ENCODE peak calls at places on chromosomes 6 and 20, in four cellular contexts. One of them, this sample, is unnamed.

GRCh38 chr6:100461273-100461919 is 3.3 kb downstream of the SIM1 start:
- DNase-seq in SK-N-SH: no peak
- DNase-seq in K562: no peak
- DNase-seq in HepG2: no peak
- DNase-seq in this sample: no peak

GRCh38 chr6:4656106-4656505 is 120.1 kb upstream of the CDYL start:
- DNase-seq in SK-N-SH: no peak
- DNase-seq in K562: no peak
- DNase-seq in HepG2: no peak
- DNase-seq in this sample: no peak

GRCh38 chr20:20083796-20084195 is 31.5 kb downstream of the CFAP61 start:
- DNase-seq in SK-N-SH: peak; percentile 31
- DNase-seq in K562: peak; percentile 6
- DNase-seq in HepG2: peak; percentile 52
- DNase-seq in this sample: peak; percentile 20

GRCh38 chr20:19897891-19898290 is 119.3 kb upstream of the NAA20 start:
- DNase-seq in SK-N-SH: no peak
- DNase-seq in K562: no peak
- DNase-seq in HepG2: no peak
- DNase-seq in this sample: no peak

GRCh38 chr6:141521440-141521839 is 611.3 kb upstream of the GJE1 start:
- DNase-seq in SK-N-SH: no peak
- DNase-seq in K562: no peak
- DNase-seq in HepG2: no peak
- DNase-seq in this sample: peak; percentile 34

GRCh38 chr20:6746901-6747609 is 20.4 kb upstream of the BMP2 start:
- DNase-seq in SK-N-SH: no peak
- DNase-seq in K562: no peak
- DNase-seq in HepG2: peak; percentile 25
- DNase-seq in this sample: peak; percentile 28

GRCh38 chr20:32808438-32808837 is 11.3 kb upstream of the MAPRE1 start:
- DNase-seq in SK-N-SH: no peak
- DNase-seq in K562: no peak
- DNase-seq in HepG2: no peak
- DNase-seq in this sample: no peak

GRCh38 chr6:113067612-113068262 is 720.6 kb downstream of the RFPL4B start:
- DNase-seq in SK-N-SH: no peak
- DNase-seq in K562: no peak
- DNase-seq in HepG2: no peak
- DNase-seq in this sample: peak; percentile 62

GRCh38 chr20:63126876-63127699 is 88.8 kb downstream of the YTHDF1 start:
- DNase-seq in SK-N-SH: no peak
- DNase-seq in K562: no peak
- DNase-seq in HepG2: no peak
- DNase-seq in this sample: no peak

GRCh38 chr6:25346064-25346463 is 66.9 kb downstream of the CARMIL1 start:
- DNase-seq in SK-N-SH: no peak
- DNase-seq in K562: no peak
- DNase-seq in HepG2: no peak
- DNase-seq in this sample: no peak

GRCh38 chr6:83853178-83853967 is at the start of gene RIPPLY2:
- DNase-seq in SK-N-SH: peak; percentile 89
- DNase-seq in K562: no peak
- DNase-seq in HepG2: no peak
- DNase-seq in this sample: peak; percentile 20

GRCh38 chr20:20369353-20370086 is 1.6 kb downstream of the INSM1 start:
- DNase-seq in SK-N-SH: peak; percentile 50
- DNase-seq in K562: no peak
- DNase-seq in HepG2: no peak
- DNase-seq in this sample: no peak

GRCh38 chr20:63536997-63537524 is at the start of gene PTK6:
- DNase-seq in SK-N-SH: no peak
- DNase-seq in K562: peak; percentile 50
- DNase-seq in HepG2: no peak
- DNase-seq in this sample: no peak

GRCh38 chr6:106527979-106528378 is 101.3 kb downstream of the RTN4IP1 start:
- DNase-seq in SK-N-SH: no peak
- DNase-seq in K562: no peak
- DNase-seq in HepG2: no peak
- DNase-seq in this sample: peak; percentile 98

GRCh38 chr6:106761160-106761559 is 131.8 kb downstream of the QRSL1 start:
- DNase-seq in SK-N-SH: no peak
- DNase-seq in K562: no peak
- DNase-seq in HepG2: no peak
- DNase-seq in this sample: no peak

GRCh38 chr6:25457519-25457918 is 178.3 kb downstream of the CARMIL1 start:
- DNase-seq in SK-N-SH: no peak
- DNase-seq in K562: no peak
- DNase-seq in HepG2: no peak
- DNase-seq in this sample: no peak

GRCh38 chr6:67467341-67467740 is 1167.7 kb upstream of the ADGRB3 start:
- DNase-seq in SK-N-SH: no peak
- DNase-seq in K562: no peak
- DNase-seq in HepG2: no peak
- DNase-seq in this sample: no peak

GRCh38 chr6:151784441-151785214 is 22.9 kb upstream of the ESR1 start:
- DNase-seq in SK-N-SH: no peak
- DNase-seq in K562: no peak
- DNase-seq in HepG2: no peak
- DNase-seq in this sample: no peak

GRCh38 chr6:36443951-36444428 is 1.2 kb downstream of the KCTD20 start:
- DNase-seq in SK-N-SH: peak; percentile 63
- DNase-seq in K562: peak; percentile 50
- DNase-seq in HepG2: peak; percentile 48
- DNase-seq in this sample: peak; percentile 31

GRCh38 chr6:107833136-107833535 is 9.0 kb upstream of the SCML4 start:
- DNase-seq in SK-N-SH: no peak
- DNase-seq in K562: no peak
- DNase-seq in HepG2: no peak
- DNase-seq in this sample: no peak

GRCh38 chr20:5056801-5057599 is 55.7 kb upstream of the SLC23A2 start:
- DNase-seq in SK-N-SH: no peak
- DNase-seq in K562: peak; percentile 47
- DNase-seq in HepG2: peak; percentile 69
- DNase-seq in this sample: peak; percentile 46

GRCh38 chr6:4506221-4506620 is 270.0 kb upstream of the CDYL start:
- DNase-seq in SK-N-SH: no peak
- DNase-seq in K562: no peak
- DNase-seq in HepG2: no peak
- DNase-seq in this sample: no peak

GRCh38 chr6:48957781-48958180 is 505.3 kb downstream of the MMUT start:
- DNase-seq in SK-N-SH: no peak
- DNase-seq in K562: no peak
- DNase-seq in HepG2: no peak
- DNase-seq in this sample: peak; percentile 2

GRCh38 chr6:138656278-138656803 is 117.2 kb upstream of the CCDC28A start:
- DNase-seq in SK-N-SH: no peak
- DNase-seq in K562: no peak
- DNase-seq in HepG2: no peak
- DNase-seq in this sample: no peak

GRCh38 chr6:18551228-18551627 is 164.1 kb downstream of the RNF144B start:
- DNase-seq in SK-N-SH: no peak
- DNase-seq in K562: no peak
- DNase-seq in HepG2: no peak
- DNase-seq in this sample: peak; percentile 72

GRCh38 chr6:12286381-12287132 is 3.6 kb upstream of the EDN1 start:
- DNase-seq in SK-N-SH: no peak
- DNase-seq in K562: no peak
- DNase-seq in HepG2: no peak
- DNase-seq in this sample: peak; percentile 37

GRCh38 chr20:4135385-4136077 is 120.2 kb upstream of the RNF24 start:
- DNase-seq in SK-N-SH: no peak
- DNase-seq in K562: peak; percentile 55
- DNase-seq in HepG2: peak; percentile 99
- DNase-seq in this sample: peak; percentile 99

GRCh38 chr6:37731888-37732287 is 34.2 kb upstream of the MDGA1 start:
- DNase-seq in SK-N-SH: no peak
- DNase-seq in K562: peak; percentile 78
- DNase-seq in HepG2: no peak
- DNase-seq in this sample: no peak

GRCh38 chr6:117272032-117272866 is 6.9 kb downstream of the VGLL2 start:
- DNase-seq in SK-N-SH: no peak
- DNase-seq in K562: no peak
- DNase-seq in HepG2: no peak
- DNase-seq in this sample: no peak

GRCh38 chr6:117270960-117271507 is 5.7 kb downstream of the VGLL2 start:
- DNase-seq in SK-N-SH: no peak
- DNase-seq in K562: no peak
- DNase-seq in HepG2: no peak
- DNase-seq in this sample: no peak

GRCh38 chr6:117269649-117270120 is 4.3 kb downstream of the VGLL2 start:
- DNase-seq in SK-N-SH: no peak
- DNase-seq in K562: no peak
- DNase-seq in HepG2: no peak
- DNase-seq in this sample: no peak

GRCh38 chr6:117267766-117268534 is 2.6 kb downstream of the VGLL2 start:
- DNase-seq in SK-N-SH: no peak
- DNase-seq in K562: no peak
- DNase-seq in HepG2: no peak
- DNase-seq in this sample: no peak

GRCh38 chr6:117270121-117270959 is 5.0 kb downstream of the VGLL2 start:
- DNase-seq in SK-N-SH: peak; percentile 27
- DNase-seq in K562: no peak
- DNase-seq in HepG2: no peak
- DNase-seq in this sample: no peak
- H3K27me3 ChIP-seq in SK-N-SH: peaks cover 79% of the 10 kb centered on the region
- H3K27me3 ChIP-seq in K562: peaks cover 29% of the 10 kb centered on the region
- H3K27me3 ChIP-seq in HepG2: peaks cover 67% of the 10 kb centered on the region
- H3K27me3 ChIP-seq in this sample: peaks cover 65% of the 10 kb centered on the region

GRCh38 chr20:50750145-50750671 is 18.8 kb downstream of the PARD6B start:
- DNase-seq in SK-N-SH: no peak
- DNase-seq in K562: no peak
- DNase-seq in HepG2: no peak
- DNase-seq in this sample: no peak
- TF ChIP-seq USF2 in SK-N-SH: no peak
- TF ChIP-seq USF2 in K562: no peak
- TF ChIP-seq USF2 in HepG2: no peak
- TF ChIP-seq USF2 in this sample: no peak

DNA sequence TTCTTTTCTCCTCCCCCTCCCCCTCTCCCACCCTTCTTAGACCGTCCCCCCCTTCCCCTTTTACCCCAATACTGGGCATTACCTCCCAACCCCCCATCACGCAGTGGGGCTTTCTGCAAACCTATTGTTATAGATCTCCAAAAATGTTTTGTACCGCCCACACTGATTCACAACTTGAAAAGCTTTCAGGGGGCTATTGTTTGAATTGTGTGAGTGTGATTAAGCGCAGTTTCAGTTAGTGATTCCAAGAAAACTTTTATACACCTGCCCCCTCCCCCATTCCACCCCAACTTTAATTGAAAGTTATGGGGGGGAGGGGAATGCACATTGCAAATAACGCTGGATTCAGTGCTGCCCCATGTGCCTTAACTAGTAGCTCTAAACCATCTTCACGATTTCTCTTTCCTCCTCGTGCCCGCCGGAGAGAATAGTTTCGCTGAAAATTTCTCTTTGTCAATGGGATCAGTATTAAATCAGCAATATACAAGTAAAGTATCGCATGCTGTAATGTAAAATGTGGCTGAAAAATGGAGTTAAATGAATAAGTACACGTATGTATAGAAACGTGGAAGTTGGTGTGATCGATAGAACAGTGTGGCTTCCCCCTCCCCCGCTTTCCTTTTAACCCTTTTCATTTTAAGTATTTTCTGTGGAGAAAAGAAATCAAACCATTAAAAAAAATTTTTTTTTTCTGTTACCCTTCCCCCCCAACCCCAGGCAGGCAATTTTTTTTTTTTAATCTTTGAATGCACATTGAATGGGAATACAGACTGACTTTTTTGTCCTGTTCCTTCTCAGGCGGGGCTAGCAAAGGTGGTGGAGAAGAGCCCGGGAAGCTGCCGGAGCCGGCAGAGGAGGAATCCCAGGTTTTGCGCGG is 632 bp downstream of the LIN28B start:
- DNase-seq in SK-N-SH: no peak
- DNase-seq in K562: peak; percentile 50
- DNase-seq in HepG2: peak; percentile 16
- DNase-seq in this sample: no peak
- H3K27me3 ChIP-seq in SK-N-SH: peaks cover 11% of the 10 kb centered on the region
- H3K27me3 ChIP-seq in K562: no peaks in the 10 kb centered on the region
- H3K27me3 ChIP-seq in HepG2: no peaks in the 10 kb centered on the region
- H3K27me3 ChIP-seq in this sample: peaks cover 49% of the 10 kb centered on the region

DNA sequence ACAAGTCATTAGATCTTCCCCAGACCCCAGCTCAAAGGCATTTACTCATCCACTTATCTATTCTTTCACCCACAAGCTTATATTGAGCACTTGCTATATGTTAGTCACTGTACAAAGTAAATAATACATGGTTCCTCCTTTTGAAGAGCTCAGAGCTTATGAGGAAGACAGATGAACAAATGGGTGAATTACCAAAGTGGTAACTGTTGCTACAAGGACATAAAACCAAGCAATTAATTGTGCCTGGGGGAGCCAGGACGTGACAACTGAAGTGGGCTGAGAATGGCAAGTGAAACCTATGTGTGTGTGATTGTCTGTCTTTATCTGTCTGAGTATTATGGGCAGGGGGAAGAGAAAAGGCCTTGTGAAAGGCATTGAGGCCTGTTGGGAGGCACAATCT is 45.6 kb upstream of the AKIRIN2 start:
- DNase-seq in SK-N-SH: no peak
- DNase-seq in K562: no peak
- DNase-seq in HepG2: no peak
- DNase-seq in this sample: no peak
- TF ChIP-seq USF2 in SK-N-SH: no peak
- TF ChIP-seq USF2 in K562: no peak
- TF ChIP-seq USF2 in HepG2: no peak
- TF ChIP-seq USF2 in this sample: no peak

GRCh38 chr20:24651171-24651972 is 181.9 kb downstream of the SYNDIG1 start:
- DNase-seq in SK-N-SH: no peak
- DNase-seq in K562: no peak
- DNase-seq in HepG2: no peak
- DNase-seq in this sample: peak; percentile 97
- H3K27me3 ChIP-seq in SK-N-SH: no peaks in the 10 kb centered on the region
- H3K27me3 ChIP-seq in K562: no peaks in the 10 kb centered on the region
- H3K27me3 ChIP-seq in HepG2: peaks cover 18% of the 10 kb centered on the region
- H3K27me3 ChIP-seq in this sample: peaks cover 5% of the 10 kb centered on the region

DNA sequence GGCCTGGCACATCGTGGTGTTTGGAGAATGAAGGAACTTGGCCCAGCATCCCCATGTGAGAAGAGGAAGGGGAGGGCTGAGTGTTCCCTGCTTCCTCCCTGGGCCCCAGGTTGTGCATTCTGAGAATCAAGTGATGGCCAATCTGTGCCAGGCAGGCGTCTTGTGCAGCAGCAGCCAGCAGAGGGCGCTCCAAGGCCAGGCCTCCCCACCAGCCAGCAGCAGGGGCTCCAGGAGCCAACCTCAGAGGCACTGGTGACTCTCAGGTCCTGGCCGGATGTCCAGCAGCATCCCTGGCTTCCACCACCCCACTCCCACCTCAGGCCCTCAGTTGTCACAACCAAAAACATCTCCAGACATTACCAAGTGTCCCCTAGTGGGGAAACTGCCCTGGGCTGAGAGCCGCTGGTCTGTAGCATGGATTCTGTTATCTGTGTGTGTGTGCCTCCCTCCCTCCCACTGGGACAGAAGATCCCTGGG is 192.0 kb downstream of the PREX1 start:
- DNase-seq in SK-N-SH: peak; percentile 90
- DNase-seq in K562: peak; percentile 87
- DNase-seq in HepG2: peak; percentile 29
- DNase-seq in this sample: peak; percentile 31
- TF ChIP-seq USF2 in SK-N-SH: no peak
- TF ChIP-seq USF2 in K562: no peak
- TF ChIP-seq USF2 in HepG2: no peak
- TF ChIP-seq USF2 in this sample: no peak

This sample was measured in IMR-90.